ENCODE peak calls at places on chromosomes 5 and 9, in five cellular contexts. V is effector CD4-positive, alpha-beta T cell; M is AG20443; Z is NCI-H2029; F is NCI-H2081. B is an unnamed sample.

GRCh38 chr9:31700252-31701045 is 684.0 kb upstream of the ACO1 start:
- DNase-seq in M (no peak), V (no peak), F (no peak), Z (peak; percentile 53), B (no peak)

GRCh38 chr5:96256795-96257470 is 176.1 kb downstream of the PCSK1 start:
- DNase-seq in F (no peak), V (no peak), Z (no peak), M (peak; percentile 62), B (no peak)

GRCh38 chr5:126969548-126969947 is 60.8 kb downstream of the MARCHF3 start:
- DNase-seq in V (no peak), M (no peak), Z (no peak), F (no peak), B (no peak)

GRCh38 chr5:132737982-132738770 is 830 bp upstream of the KIF3A start:
- DNase-seq in F (no peak), M (no peak), V (no peak), Z (no peak), B (no peak)

GRCh38 chr9:116868212-116868611 is 181.1 kb downstream of the TRIM32 start:
- DNase-seq in F (no peak), M (no peak), Z (no peak), V (no peak), B (no peak)

GRCh38 chr5:72355706-72356299 is 35.6 kb downstream of the PTCD2 start:
- DNase-seq in F (peak; percentile 2), M (peak; percentile 69), Z (no peak), V (no peak), B (peak; percentile 50)

GRCh38 chr5:125549322-125549871 is 803.0 kb upstream of the ZNF608 start:
- DNase-seq in V (no peak), F (no peak), Z (no peak), M (no peak), B (peak; percentile 35)

GRCh38 chr5:62977641-62978040 is 399.0 kb downstream of the LRRC70 start:
- DNase-seq in M (no peak), V (no peak), Z (no peak), F (no peak), B (peak; percentile 5)

GRCh38 chr5:95631991-95632675 is 12.2 kb downstream of the GPR150 start:
- DNase-seq in Z (no peak), V (peak; percentile 59), M (peak; percentile 30), F (no peak), B (peak; percentile 40)

GRCh38 chr9:68979538-68980314 is 34.2 kb downstream of the PRKACG start:
- DNase-seq in Z (no peak), V (no peak), M (no peak), F (peak; percentile 18), B (no peak)

GRCh38 chr5:178537467-178538381 is 52.5 kb downstream of the COL23A1 start:
- DNase-seq in Z (no peak), F (no peak), M (no peak), V (no peak), B (no peak)

GRCh38 chr9:36731576-36731975 is 158.9 kb downstream of the MELK start:
- DNase-seq in V (no peak), Z (peak; percentile 85), F (no peak), M (no peak), B (no peak)

GRCh38 chr9:79034583-79034982 is 537.2 kb upstream of the TLE4 start:
- DNase-seq in Z (no peak), F (no peak), V (no peak), M (no peak), B (no peak)

GRCh38 chr5:36928947-36929346 is 52.4 kb downstream of the NIPBL start:
- DNase-seq in M (peak; percentile 12), Z (no peak), F (no peak), V (no peak), B (peak; percentile 9)

GRCh38 chr9:16179566-16179965 is 626.7 kb downstream of the CCDC171 start:
- DNase-seq in M (no peak), Z (no peak), V (no peak), F (no peak), B (no peak)

GRCh38 chr5:57298985-57299491 is 125.2 kb downstream of the GPBP1 start:
- DNase-seq in V (peak; percentile 21), M (peak; percentile 55), F (peak; percentile 49), Z (peak; percentile 48), B (peak; percentile 94)

GRCh38 chr5:143279698-143280097 is 123.8 kb downstream of the NR3C1 start:
- DNase-seq in Z (no peak), V (no peak), M (no peak), F (no peak), B (peak; percentile 31)

GRCh38 chr5:133939668-133940067 is 28.8 kb downstream of the C5orf15 start:
- DNase-seq in V (no peak), Z (no peak), M (no peak), F (no peak), B (no peak)

GRCh38 chr5:120599576-120599975 is 135.5 kb downstream of the PRR16 start:
- DNase-seq in Z (no peak), M (no peak), V (no peak), F (no peak), B (peak; percentile 88)

GRCh38 chr5:142807378-142807911 is 37.3 kb downstream of the ARHGAP26 start:
- DNase-seq in V (no peak), F (no peak), Z (no peak), M (no peak), B (no peak)

GRCh38 chr9:122051401-122052346 is 41.4 kb downstream of the TTLL11 start:
- DNase-seq in M (peak; percentile 53), F (no peak), V (no peak), Z (no peak), B (peak; percentile 21)

GRCh38 chr5:157994271-157994691 is 135.3 kb upstream of the CLINT1 start:
- DNase-seq in M (no peak), F (no peak), V (peak; percentile 10), Z (no peak), B (peak; percentile 84)

GRCh38 chr9:2663886-2664674 is 42.5 kb downstream of the VLDLR start:
- DNase-seq in F (no peak), Z (no peak), M (no peak), V (no peak), B (no peak)

GRCh38 chr5:52922384-52922783 is 66.8 kb upstream of the ITGA2 start:
- DNase-seq in Z (peak; percentile 38), V (no peak), F (no peak), M (peak; percentile 11), B (peak; percentile 86)

GRCh38 chr9:93682155-93682968 is 106.0 kb downstream of the PHF2 start:
- DNase-seq in F (peak; percentile 76), V (peak; percentile 40), Z (peak; percentile 71), M (peak; percentile 85), B (peak; percentile 66)

GRCh38 chr5:175325681-175326080 is 118.3 kb downstream of the DRD1 start:
- DNase-seq in M (no peak), V (no peak), Z (no peak), F (no peak), B (peak; percentile 29)

GRCh38 chr5:119743927-119744326 is 114.6 kb downstream of the FAM170A start:
- DNase-seq in Z (no peak), F (no peak), M (no peak), V (no peak), B (peak; percentile 33)

GRCh38 chr5:124289641-124290201 is 456.7 kb downstream of the ZNF608 start:
- DNase-seq in V (no peak), Z (peak; percentile 84), M (no peak), F (no peak), B (no peak)

GRCh38 chr9:18459958-18460584 is 13.9 kb upstream of the ADAMTSL1 start:
- DNase-seq in V (no peak), F (no peak), Z (no peak), M (peak; percentile 77), B (peak; percentile 75)

GRCh38 chr5:150517272-150518152 is 9.6 kb downstream of the NDST1 start:
- DNase-seq in F (peak; percentile 19), V (no peak), Z (peak; percentile 60), M (peak; percentile 94), B (peak; percentile 92)

GRCh38 chr9:121399883-121400607 is 30.0 kb upstream of the STOM start:
- DNase-seq in V (no peak), F (peak; percentile 57), M (peak; percentile 43), Z (peak; percentile 36), B (peak; percentile 76)

GRCh38 chr9:1718836-1719235 is 296.3 kb upstream of the SMARCA2 start:
- DNase-seq in M (no peak), V (no peak), Z (peak; percentile 57), F (no peak), B (no peak)

GRCh38 chr9:93672622-93673270 is 96.4 kb downstream of the PHF2 start:
- DNase-seq in Z (no peak), V (peak; percentile 1), F (no peak), M (no peak), B (no peak)

GRCh38 chr9:130361873-130362362 is 82.8 kb upstream of the ASS1 start:
- DNase-seq in F (no peak), M (no peak), V (no peak), Z (no peak), B (no peak)

B was measured in astrocyte of the hippocampus.